ENCODE peak calls at places on chromosomes 13 and 19, in five cellular contexts. C is ovary; P is activated T-helper 1 cell treated with anti-CD3 and anti-CD28 coated beads, Interleukin-12 subunit alpha, Interleukin-12 subunit beta, Interleukin-2, Interleukin-4 antibody, amounts not matched to agents 30 ng/mL and 10 ng/mL and 1 ng/mL, durations not matched to agents 14 hours and 24 hours and 36 hours; J is AG20443; I is stimulated activated CD8-positive, alpha-beta memory T cell treated with anti-CD3 and anti-CD28 coated beads, Interleukin-7, amount 100 ng/mL, for 1 hour. T is an unnamed sample.

GRCh38 chr13:31050486-31051400 is 111.0 kb downstream of the HSPH1 start:
- DNase-seq in I (no peak), P (no peak), J (no peak), C (no peak), T (peak; percentile 37)

GRCh38 chr19:42634409-42635232 is 39.9 kb upstream of the CEACAM8 start:
- DNase-seq in P (peak; percentile 14), J (peak; percentile 72), I (no peak), C (no peak), T (peak; percentile 43)

GRCh38 chr13:44879452-44880058 is 109.7 kb downstream of the NUFIP1 start:
- DNase-seq in J (peak; percentile 57), I (no peak), P (no peak), C (no peak), T (no peak)

GRCh38 chr13:73060251-73061160 is 1.7 kb downstream of the KLF5 start:
- DNase-seq in I (no peak), P (no peak), J (peak; percentile 52), C (peak; percentile 28), T (peak; percentile 75)

GRCh38 chr19:42693760-42694350 is 46.4 kb downstream of the PSG3 start:
- DNase-seq in C (no peak), J (peak; percentile 86), P (no peak), I (no peak), T (no peak)

GRCh38 chr13:22256111-22256639 is 585.3 kb downstream of the FGF9 start:
- DNase-seq in C (no peak), P (no peak), I (no peak), J (no peak), T (no peak)

GRCh38 chr13:21458457-21458815 is 667 bp downstream of the ZDHHC20 start:
- DNase-seq in J (peak; percentile 23), P (peak; percentile 42), C (peak; percentile 47), I (no peak), T (no peak)

GRCh38 chr19:5035105-5035761 is 66.3 kb downstream of the KDM4B start:
- DNase-seq in P (no peak), J (no peak), I (no peak), C (peak; percentile 63), T (no peak)

GRCh38 chr19:16473875-16474397 is 2.2 kb upstream of the EPS15L1 start:
- DNase-seq in C (no peak), P (no peak), J (no peak), I (no peak), T (no peak)

GRCh38 chr13:51552027-51552426 is 32.2 kb upstream of the WDFY2 start:
- DNase-seq in C (no peak), P (no peak), I (no peak), J (no peak), T (no peak)

GRCh38 chr13:62875118-62875640 is 1459.5 kb upstream of the PCDH20 start:
- DNase-seq in C (no peak), J (no peak), P (no peak), I (no peak), T (no peak)

GRCh38 chr13:97342936-97343335 is 91.0 kb upstream of the RAP2A start:
- DNase-seq in C (no peak), P (no peak), J (no peak), I (no peak), T (no peak)

GRCh38 chr13:33004454-33004853 is 11.8 kb upstream of the KL start:
- DNase-seq in J (peak; percentile 44), I (no peak), C (no peak), P (no peak), T (no peak)

T was measured in cardiac muscle cell.